ENCODE peak calls at places on chromosomes 12 and 14, in seven cellular contexts. One of them, this sample, is unnamed.

GRCh38 chr14:68792830-68793733 is at the start of gene ZFP36L1:
- DNase-seq in right lobe of liver: peak; percentile 97
- DNase-seq in GM23248: peak; percentile 98
- DNase-seq in adrenal gland: peak; percentile 96
- DNase-seq in activated naive CD8-positive, alpha-beta T cell treated with anti-CD3 and anti-CD28 coated beads, Interleukin-2, amount 50 U/mL, for 24 hours: peak; percentile 89
- DNase-seq in activated effector memory CD4-positive, alpha-beta T cell treated with anti-CD3 and anti-CD28 coated beads, Interleukin-2, amount 50 U/mL, for 16 hours: peak; percentile 96
- DNase-seq in A549: peak; percentile 97
- DNase-seq in this sample: peak; percentile 96

GRCh38 chr14:75340921-75341320 is 62.3 kb downstream of the FOS start:
- DNase-seq in activated naive CD8-positive, alpha-beta T cell treated with anti-CD3 and anti-CD28 coated beads, Interleukin-2, amount 50 U/mL, for 24 hours: no peak
- DNase-seq in activated effector memory CD4-positive, alpha-beta T cell treated with anti-CD3 and anti-CD28 coated beads, Interleukin-2, amount 50 U/mL, for 16 hours: no peak
- DNase-seq in right lobe of liver: peak; percentile 66
- DNase-seq in A549: no peak
- DNase-seq in adrenal gland: peak; percentile 91
- DNase-seq in GM23248: no peak
- DNase-seq in this sample: peak; percentile 90

GRCh38 chr12:65822732-65823480 is 1.4 kb upstream of the HMGA2 start:
- DNase-seq in right lobe of liver: no peak
- DNase-seq in activated effector memory CD4-positive, alpha-beta T cell treated with anti-CD3 and anti-CD28 coated beads, Interleukin-2, amount 50 U/mL, for 16 hours: no peak
- DNase-seq in A549: peak; percentile 90
- DNase-seq in GM23248: peak; percentile 42
- DNase-seq in activated naive CD8-positive, alpha-beta T cell treated with anti-CD3 and anti-CD28 coated beads, Interleukin-2, amount 50 U/mL, for 24 hours: no peak
- DNase-seq in adrenal gland: no peak
- DNase-seq in this sample: no peak

GRCh38 chr12:67826148-67826547 is 163.1 kb upstream of the IFNG-AS1 start:
- DNase-seq in adrenal gland: no peak
- DNase-seq in A549: no peak
- DNase-seq in GM23248: peak; percentile 49
- DNase-seq in activated naive CD8-positive, alpha-beta T cell treated with anti-CD3 and anti-CD28 coated beads, Interleukin-2, amount 50 U/mL, for 24 hours: no peak
- DNase-seq in activated effector memory CD4-positive, alpha-beta T cell treated with anti-CD3 and anti-CD28 coated beads, Interleukin-2, amount 50 U/mL, for 16 hours: no peak
- DNase-seq in right lobe of liver: no peak
- DNase-seq in this sample: no peak

GRCh38 chr14:92660571-92660970 is 87.9 kb downstream of the LGMN start:
- DNase-seq in GM23248: no peak
- DNase-seq in activated naive CD8-positive, alpha-beta T cell treated with anti-CD3 and anti-CD28 coated beads, Interleukin-2, amount 50 U/mL, for 24 hours: no peak
- DNase-seq in A549: no peak
- DNase-seq in activated effector memory CD4-positive, alpha-beta T cell treated with anti-CD3 and anti-CD28 coated beads, Interleukin-2, amount 50 U/mL, for 16 hours: no peak
- DNase-seq in right lobe of liver: no peak
- DNase-seq in adrenal gland: no peak
- DNase-seq in this sample: no peak

GRCh38 chr12:4518106-4518728 is 20.5 kb upstream of the RAD51AP1 start:
- DNase-seq in A549: peak; percentile 20
- DNase-seq in adrenal gland: no peak
- DNase-seq in activated effector memory CD4-positive, alpha-beta T cell treated with anti-CD3 and anti-CD28 coated beads, Interleukin-2, amount 50 U/mL, for 16 hours: no peak
- DNase-seq in GM23248: peak; percentile 73
- DNase-seq in right lobe of liver: no peak
- DNase-seq in activated naive CD8-positive, alpha-beta T cell treated with anti-CD3 and anti-CD28 coated beads, Interleukin-2, amount 50 U/mL, for 24 hours: no peak
- DNase-seq in this sample: no peak

GRCh38 chr14:65156568-65157366 is 54.5 kb upstream of the MAX start:
- DNase-seq in right lobe of liver: no peak
- DNase-seq in A549: no peak
- DNase-seq in GM23248: peak; percentile 86
- DNase-seq in adrenal gland: peak; percentile 39
- DNase-seq in activated effector memory CD4-positive, alpha-beta T cell treated with anti-CD3 and anti-CD28 coated beads, Interleukin-2, amount 50 U/mL, for 16 hours: no peak
- DNase-seq in activated naive CD8-positive, alpha-beta T cell treated with anti-CD3 and anti-CD28 coated beads, Interleukin-2, amount 50 U/mL, for 24 hours: no peak
- DNase-seq in this sample: peak; percentile 79

GRCh38 chr14:22337938-22338337 is 251.1 kb downstream of the DAD1 start:
- DNase-seq in activated naive CD8-positive, alpha-beta T cell treated with anti-CD3 and anti-CD28 coated beads, Interleukin-2, amount 50 U/mL, for 24 hours: no peak
- DNase-seq in right lobe of liver: no peak
- DNase-seq in activated effector memory CD4-positive, alpha-beta T cell treated with anti-CD3 and anti-CD28 coated beads, Interleukin-2, amount 50 U/mL, for 16 hours: no peak
- DNase-seq in adrenal gland: no peak
- DNase-seq in A549: no peak
- DNase-seq in GM23248: no peak
- DNase-seq in this sample: no peak

GRCh38 chr12:25436206-25436912 is 116.7 kb downstream of the LMNTD1 start:
- DNase-seq in GM23248: peak; percentile 88
- DNase-seq in right lobe of liver: no peak
- DNase-seq in A549: peak; percentile 83
- DNase-seq in adrenal gland: peak; percentile 56
- DNase-seq in activated effector memory CD4-positive, alpha-beta T cell treated with anti-CD3 and anti-CD28 coated beads, Interleukin-2, amount 50 U/mL, for 16 hours: no peak
- DNase-seq in activated naive CD8-positive, alpha-beta T cell treated with anti-CD3 and anti-CD28 coated beads, Interleukin-2, amount 50 U/mL, for 24 hours: no peak
- DNase-seq in this sample: no peak

GRCh38 chr12:113314121-113314529 is 20.8 kb downstream of the SLC8B1 start:
- DNase-seq in activated effector memory CD4-positive, alpha-beta T cell treated with anti-CD3 and anti-CD28 coated beads, Interleukin-2, amount 50 U/mL, for 16 hours: no peak
- DNase-seq in adrenal gland: no peak
- DNase-seq in activated naive CD8-positive, alpha-beta T cell treated with anti-CD3 and anti-CD28 coated beads, Interleukin-2, amount 50 U/mL, for 24 hours: no peak
- DNase-seq in GM23248: peak; percentile 16
- DNase-seq in A549: no peak
- DNase-seq in right lobe of liver: no peak
- DNase-seq in this sample: no peak

GRCh38 chr14:103103461-103104388 is 9.2 kb downstream of the EXOC3L4 start:
- DNase-seq in adrenal gland: peak; percentile 78
- DNase-seq in activated naive CD8-positive, alpha-beta T cell treated with anti-CD3 and anti-CD28 coated beads, Interleukin-2, amount 50 U/mL, for 24 hours: no peak
- DNase-seq in right lobe of liver: peak; percentile 88
- DNase-seq in GM23248: peak; percentile 68
- DNase-seq in A549: peak; percentile 95
- DNase-seq in activated effector memory CD4-positive, alpha-beta T cell treated with anti-CD3 and anti-CD28 coated beads, Interleukin-2, amount 50 U/mL, for 16 hours: no peak
- DNase-seq in this sample: no peak

GRCh38 chr12:58777815-58778214 is 142.5 kb downstream of the LRIG3 start:
- DNase-seq in A549: no peak
- DNase-seq in adrenal gland: no peak
- DNase-seq in GM23248: no peak
- DNase-seq in activated naive CD8-positive, alpha-beta T cell treated with anti-CD3 and anti-CD28 coated beads, Interleukin-2, amount 50 U/mL, for 24 hours: no peak
- DNase-seq in right lobe of liver: no peak
- DNase-seq in activated effector memory CD4-positive, alpha-beta T cell treated with anti-CD3 and anti-CD28 coated beads, Interleukin-2, amount 50 U/mL, for 16 hours: no peak
- DNase-seq in this sample: no peak

GRCh38 chr12:115455268-115455681 is 771.3 kb upstream of the TBX3 start:
- DNase-seq in adrenal gland: no peak
- DNase-seq in GM23248: no peak
- DNase-seq in activated effector memory CD4-positive, alpha-beta T cell treated with anti-CD3 and anti-CD28 coated beads, Interleukin-2, amount 50 U/mL, for 16 hours: no peak
- DNase-seq in right lobe of liver: no peak
- DNase-seq in A549: no peak
- DNase-seq in activated naive CD8-positive, alpha-beta T cell treated with anti-CD3 and anti-CD28 coated beads, Interleukin-2, amount 50 U/mL, for 24 hours: no peak
- DNase-seq in this sample: no peak

GRCh38 chr12:75868501-75868900 is 163.1 kb downstream of the PHLDA1 start:
- DNase-seq in GM23248: no peak
- DNase-seq in right lobe of liver: peak; percentile 25
- DNase-seq in adrenal gland: no peak
- DNase-seq in activated effector memory CD4-positive, alpha-beta T cell treated with anti-CD3 and anti-CD28 coated beads, Interleukin-2, amount 50 U/mL, for 16 hours: no peak
- DNase-seq in activated naive CD8-positive, alpha-beta T cell treated with anti-CD3 and anti-CD28 coated beads, Interleukin-2, amount 50 U/mL, for 24 hours: no peak
- DNase-seq in A549: no peak
- DNase-seq in this sample: no peak

GRCh38 chr14:90814806-90815566 is 1.2 kb downstream of the TTC7B start:
- DNase-seq in right lobe of liver: peak; percentile 69
- DNase-seq in adrenal gland: no peak
- DNase-seq in activated naive CD8-positive, alpha-beta T cell treated with anti-CD3 and anti-CD28 coated beads, Interleukin-2, amount 50 U/mL, for 24 hours: no peak
- DNase-seq in GM23248: no peak
- DNase-seq in activated effector memory CD4-positive, alpha-beta T cell treated with anti-CD3 and anti-CD28 coated beads, Interleukin-2, amount 50 U/mL, for 16 hours: no peak
- DNase-seq in A549: no peak
- DNase-seq in this sample: no peak

GRCh38 chr14:104104006-104104901 is 18.8 kb downstream of the ASPG start:
- DNase-seq in activated naive CD8-positive, alpha-beta T cell treated with anti-CD3 and anti-CD28 coated beads, Interleukin-2, amount 50 U/mL, for 24 hours: no peak
- DNase-seq in GM23248: no peak
- DNase-seq in A549: no peak
- DNase-seq in right lobe of liver: peak; percentile 28
- DNase-seq in adrenal gland: no peak
- DNase-seq in activated effector memory CD4-positive, alpha-beta T cell treated with anti-CD3 and anti-CD28 coated beads, Interleukin-2, amount 50 U/mL, for 16 hours: peak; percentile 39
- DNase-seq in this sample: no peak

GRCh38 chr12:2112401-2112800 is 59.6 kb downstream of the CACNA1C start:
- DNase-seq in activated effector memory CD4-positive, alpha-beta T cell treated with anti-CD3 and anti-CD28 coated beads, Interleukin-2, amount 50 U/mL, for 16 hours: peak; percentile 27
- DNase-seq in A549: no peak
- DNase-seq in GM23248: no peak
- DNase-seq in adrenal gland: no peak
- DNase-seq in activated naive CD8-positive, alpha-beta T cell treated with anti-CD3 and anti-CD28 coated beads, Interleukin-2, amount 50 U/mL, for 24 hours: no peak
- DNase-seq in right lobe of liver: no peak
- DNase-seq in this sample: no peak

GRCh38 chr12:53677612-53678133 is 1.8 kb upstream of the ATP5MC2 start:
- DNase-seq in activated naive CD8-positive, alpha-beta T cell treated with anti-CD3 and anti-CD28 coated beads, Interleukin-2, amount 50 U/mL, for 24 hours: no peak
- DNase-seq in activated effector memory CD4-positive, alpha-beta T cell treated with anti-CD3 and anti-CD28 coated beads, Interleukin-2, amount 50 U/mL, for 16 hours: no peak
- DNase-seq in right lobe of liver: no peak
- DNase-seq in GM23248: peak; percentile 39
- DNase-seq in A549: no peak
- DNase-seq in adrenal gland: no peak
- DNase-seq in this sample: no peak

GRCh38 chr14:23660290-23661226 is 24.4 kb downstream of the DHRS2 start:
- DNase-seq in GM23248: no peak
- DNase-seq in activated naive CD8-positive, alpha-beta T cell treated with anti-CD3 and anti-CD28 coated beads, Interleukin-2, amount 50 U/mL, for 24 hours: peak; percentile 27
- DNase-seq in activated effector memory CD4-positive, alpha-beta T cell treated with anti-CD3 and anti-CD28 coated beads, Interleukin-2, amount 50 U/mL, for 16 hours: no peak
- DNase-seq in A549: no peak
- DNase-seq in adrenal gland: no peak
- DNase-seq in right lobe of liver: no peak
- DNase-seq in this sample: peak; percentile 38

GRCh38 chr14:35927727-35928126 is 101.6 kb downstream of the BRMS1L start:
- DNase-seq in right lobe of liver: no peak
- DNase-seq in A549: peak; percentile 24
- DNase-seq in adrenal gland: no peak
- DNase-seq in activated naive CD8-positive, alpha-beta T cell treated with anti-CD3 and anti-CD28 coated beads, Interleukin-2, amount 50 U/mL, for 24 hours: no peak
- DNase-seq in activated effector memory CD4-positive, alpha-beta T cell treated with anti-CD3 and anti-CD28 coated beads, Interleukin-2, amount 50 U/mL, for 16 hours: no peak
- DNase-seq in GM23248: no peak
- DNase-seq in this sample: no peak

GRCh38 chr14:95319312-95320075 is at the start of gene CLMN:
- DNase-seq in activated effector memory CD4-positive, alpha-beta T cell treated with anti-CD3 and anti-CD28 coated beads, Interleukin-2, amount 50 U/mL, for 16 hours: peak; percentile 72
- DNase-seq in GM23248: peak; percentile 75
- DNase-seq in activated naive CD8-positive, alpha-beta T cell treated with anti-CD3 and anti-CD28 coated beads, Interleukin-2, amount 50 U/mL, for 24 hours: peak; percentile 26
- DNase-seq in right lobe of liver: peak; percentile 49
- DNase-seq in A549: peak; percentile 44
- DNase-seq in adrenal gland: peak; percentile 56
- DNase-seq in this sample: no peak

GRCh38 chr12:126567016-126567415 is 1501.8 kb downstream of the AACS start:
- DNase-seq in GM23248: no peak
- DNase-seq in right lobe of liver: no peak
- DNase-seq in activated effector memory CD4-positive, alpha-beta T cell treated with anti-CD3 and anti-CD28 coated beads, Interleukin-2, amount 50 U/mL, for 16 hours: no peak
- DNase-seq in activated naive CD8-positive, alpha-beta T cell treated with anti-CD3 and anti-CD28 coated beads, Interleukin-2, amount 50 U/mL, for 24 hours: no peak
- DNase-seq in adrenal gland: no peak
- DNase-seq in A549: no peak
- DNase-seq in this sample: no peak

GRCh38 chr14:77064535-77065178 is 33.4 kb upstream of the CIPC start:
- DNase-seq in adrenal gland: no peak
- DNase-seq in activated effector memory CD4-positive, alpha-beta T cell treated with anti-CD3 and anti-CD28 coated beads, Interleukin-2, amount 50 U/mL, for 16 hours: peak; percentile 22
- DNase-seq in GM23248: no peak
- DNase-seq in activated naive CD8-positive, alpha-beta T cell treated with anti-CD3 and anti-CD28 coated beads, Interleukin-2, amount 50 U/mL, for 24 hours: no peak
- DNase-seq in right lobe of liver: no peak
- DNase-seq in A549: no peak
- DNase-seq in this sample: no peak

GRCh38 chr12:9235519-9235918 is 27.3 kb upstream of the PZP start:
- DNase-seq in A549: no peak
- DNase-seq in right lobe of liver: no peak
- DNase-seq in activated naive CD8-positive, alpha-beta T cell treated with anti-CD3 and anti-CD28 coated beads, Interleukin-2, amount 50 U/mL, for 24 hours: no peak
- DNase-seq in activated effector memory CD4-positive, alpha-beta T cell treated with anti-CD3 and anti-CD28 coated beads, Interleukin-2, amount 50 U/mL, for 16 hours: no peak
- DNase-seq in adrenal gland: no peak
- DNase-seq in GM23248: no peak
- DNase-seq in this sample: no peak

GRCh38 chr14:61064210-61064609 is 83.2 kb downstream of the SLC38A6 start:
- DNase-seq in activated effector memory CD4-positive, alpha-beta T cell treated with anti-CD3 and anti-CD28 coated beads, Interleukin-2, amount 50 U/mL, for 16 hours: no peak
- DNase-seq in A549: no peak
- DNase-seq in GM23248: no peak
- DNase-seq in right lobe of liver: no peak
- DNase-seq in activated naive CD8-positive, alpha-beta T cell treated with anti-CD3 and anti-CD28 coated beads, Interleukin-2, amount 50 U/mL, for 24 hours: no peak
- DNase-seq in adrenal gland: no peak
- DNase-seq in this sample: no peak

GRCh38 chr14:60485600-60486251 is at the start of gene C14orf39:
- DNase-seq in right lobe of liver: no peak
- DNase-seq in A549: no peak
- DNase-seq in activated effector memory CD4-positive, alpha-beta T cell treated with anti-CD3 and anti-CD28 coated beads, Interleukin-2, amount 50 U/mL, for 16 hours: no peak
- DNase-seq in GM23248: peak; percentile 38
- DNase-seq in adrenal gland: no peak
- DNase-seq in activated naive CD8-positive, alpha-beta T cell treated with anti-CD3 and anti-CD28 coated beads, Interleukin-2, amount 50 U/mL, for 24 hours: peak; percentile 20
- DNase-seq in this sample: no peak

GRCh38 chr14:64708148-64709004 is 4.2 kb downstream of the PLEKHG3 start:
- DNase-seq in adrenal gland: peak; percentile 41
- DNase-seq in activated effector memory CD4-positive, alpha-beta T cell treated with anti-CD3 and anti-CD28 coated beads, Interleukin-2, amount 50 U/mL, for 16 hours: peak; percentile 75
- DNase-seq in GM23248: peak; percentile 42
- DNase-seq in right lobe of liver: peak; percentile 80
- DNase-seq in activated naive CD8-positive, alpha-beta T cell treated with anti-CD3 and anti-CD28 coated beads, Interleukin-2, amount 50 U/mL, for 24 hours: no peak
- DNase-seq in A549: peak; percentile 50
- DNase-seq in this sample: peak; percentile 83

GRCh38 chr12:53949631-53950440 is 4.9 kb upstream of the HOXC12 start:
- DNase-seq in right lobe of liver: no peak
- DNase-seq in activated effector memory CD4-positive, alpha-beta T cell treated with anti-CD3 and anti-CD28 coated beads, Interleukin-2, amount 50 U/mL, for 16 hours: no peak
- DNase-seq in adrenal gland: no peak
- DNase-seq in activated naive CD8-positive, alpha-beta T cell treated with anti-CD3 and anti-CD28 coated beads, Interleukin-2, amount 50 U/mL, for 24 hours: no peak
- DNase-seq in A549: no peak
- DNase-seq in GM23248: no peak
- DNase-seq in this sample: no peak

GRCh38 chr12:6833189-6833890 is 5.1 kb downstream of the P3H3 start:
- DNase-seq in activated naive CD8-positive, alpha-beta T cell treated with anti-CD3 and anti-CD28 coated beads, Interleukin-2, amount 50 U/mL, for 24 hours: no peak
- DNase-seq in adrenal gland: no peak
- DNase-seq in A549: no peak
- DNase-seq in GM23248: peak; percentile 31
- DNase-seq in activated effector memory CD4-positive, alpha-beta T cell treated with anti-CD3 and anti-CD28 coated beads, Interleukin-2, amount 50 U/mL, for 16 hours: no peak
- DNase-seq in right lobe of liver: no peak
- DNase-seq in this sample: no peak

GRCh38 chr12:9109737-9110491 is 5.8 kb downstream of the A2M start:
- DNase-seq in activated naive CD8-positive, alpha-beta T cell treated with anti-CD3 and anti-CD28 coated beads, Interleukin-2, amount 50 U/mL, for 24 hours: no peak
- DNase-seq in A549: no peak
- DNase-seq in adrenal gland: no peak
- DNase-seq in activated effector memory CD4-positive, alpha-beta T cell treated with anti-CD3 and anti-CD28 coated beads, Interleukin-2, amount 50 U/mL, for 16 hours: no peak
- DNase-seq in GM23248: no peak
- DNase-seq in right lobe of liver: no peak
- DNase-seq in this sample: no peak

GRCh38 chr12:2959194-2959507 is at the start of gene TEAD4:
- DNase-seq in A549: peak; percentile 89
- DNase-seq in adrenal gland: peak; percentile 54
- DNase-seq in right lobe of liver: peak; percentile 75
- DNase-seq in activated effector memory CD4-positive, alpha-beta T cell treated with anti-CD3 and anti-CD28 coated beads, Interleukin-2, amount 50 U/mL, for 16 hours: no peak
- DNase-seq in activated naive CD8-positive, alpha-beta T cell treated with anti-CD3 and anti-CD28 coated beads, Interleukin-2, amount 50 U/mL, for 24 hours: peak; percentile 20
- DNase-seq in GM23248: peak; percentile 88
- DNase-seq in this sample: no peak

GRCh38 chr14:29028973-29029582 is 262.5 kb downstream of the FOXG1 start:
- DNase-seq in A549: peak; percentile 59
- DNase-seq in adrenal gland: no peak
- DNase-seq in activated naive CD8-positive, alpha-beta T cell treated with anti-CD3 and anti-CD28 coated beads, Interleukin-2, amount 50 U/mL, for 24 hours: no peak
- DNase-seq in GM23248: no peak
- DNase-seq in activated effector memory CD4-positive, alpha-beta T cell treated with anti-CD3 and anti-CD28 coated beads, Interleukin-2, amount 50 U/mL, for 16 hours: no peak
- DNase-seq in right lobe of liver: peak; percentile 59
- DNase-seq in this sample: no peak

GRCh38 chr14:69008411-69008810 is 29.3 kb upstream of the ACTN1 start:
- DNase-seq in activated effector memory CD4-positive, alpha-beta T cell treated with anti-CD3 and anti-CD28 coated beads, Interleukin-2, amount 50 U/mL, for 16 hours: peak; percentile 12
- DNase-seq in adrenal gland: no peak
- DNase-seq in GM23248: peak; percentile 30
- DNase-seq in activated naive CD8-positive, alpha-beta T cell treated with anti-CD3 and anti-CD28 coated beads, Interleukin-2, amount 50 U/mL, for 24 hours: no peak
- DNase-seq in A549: no peak
- DNase-seq in right lobe of liver: no peak
- DNase-seq in this sample: no peak

GRCh38 chr14:103623883-103624482 is 5.0 kb upstream of the KLC1 start:
- DNase-seq in activated naive CD8-positive, alpha-beta T cell treated with anti-CD3 and anti-CD28 coated beads, Interleukin-2, amount 50 U/mL, for 24 hours: no peak
- DNase-seq in adrenal gland: peak; percentile 26
- DNase-seq in A549: no peak
- DNase-seq in right lobe of liver: peak; percentile 33
- DNase-seq in activated effector memory CD4-positive, alpha-beta T cell treated with anti-CD3 and anti-CD28 coated beads, Interleukin-2, amount 50 U/mL, for 16 hours: no peak
- DNase-seq in GM23248: peak; percentile 43
- DNase-seq in this sample: no peak

GRCh38 chr12:123516221-123516780 is 17.2 kb downstream of the RILPL1 start:
- DNase-seq in activated naive CD8-positive, alpha-beta T cell treated with anti-CD3 and anti-CD28 coated beads, Interleukin-2, amount 50 U/mL, for 24 hours: no peak
- DNase-seq in GM23248: no peak
- DNase-seq in adrenal gland: no peak
- DNase-seq in activated effector memory CD4-positive, alpha-beta T cell treated with anti-CD3 and anti-CD28 coated beads, Interleukin-2, amount 50 U/mL, for 16 hours: no peak
- DNase-seq in A549: no peak
- DNase-seq in right lobe of liver: no peak
- DNase-seq in this sample: no peak

This sample was measured in coronary artery.